ENCODE peak calls at places on chromosomes 3 and 15, in six cellular contexts. Q, R, W, U, T and B are unnamed samples.

GRCh38 chr3:129045675-129046036 is 14.9 kb upstream of the GP9 start:
- DNase-seq in U (no peak), W (peak), T (no peak), R (no peak), Q (no peak), B (peak)

GRCh38 chr3:127684871-127685707 is 12.3 kb downstream of the ABTB1 start:
- DNase-seq in Q (no peak), U (no peak), R (no peak), T (no peak), W (no peak), B (no peak)

GRCh38 chr15:62063851-62064635 is 2.7 kb upstream of the C2CD4A start:
- DNase-seq in T (no peak), W (no peak), Q (no peak), U (no peak), R (peak), B (no peak)

GRCh38 chr15:35519536-35520149 is 26.3 kb downstream of the DPH6 start:
- DNase-seq in W (no peak), Q (peak), R (peak), U (peak), T (no peak), B (no peak)

GRCh38 chr3:192169332-192169915 is 557.9 kb downstream of the FGF12 start:
- DNase-seq in U (no peak), T (no peak), W (no peak), Q (no peak), R (no peak), B (no peak)

GRCh38 chr3:194312743-194313281 is 38.3 kb downstream of the CPN2 start:
- DNase-seq in U (no peak), W (no peak), R (peak), Q (no peak), T (peak), B (peak)

GRCh38 chr3:119586707-119587317 is 7.5 kb downstream of the ADPRH start:
- DNase-seq in U (no peak), R (peak), Q (no peak), T (no peak), W (no peak), B (no peak)

GRCh38 chr3:41688595-41689380 is 273.1 kb downstream of the ULK4 start:
- DNase-seq in Q (no peak), T (no peak), R (peak), U (no peak), W (no peak), B (no peak)

GRCh38 chr3:9384141-9384828 is 13.1 kb upstream of the SETD5 start:
- DNase-seq in Q (peak), W (no peak), R (peak), U (no peak), T (no peak), B (no peak)

GRCh38 chr3:105957722-105958121 is 88.9 kb upstream of the CBLB start:
- DNase-seq in R (peak), T (no peak), U (no peak), W (no peak), Q (no peak), B (no peak)

GRCh38 chr3:79052054-79052681 is 715.6 kb downstream of the ROBO1 start:
- DNase-seq in Q (peak), W (no peak), T (no peak), R (no peak), U (no peak), B (no peak)

GRCh38 chr3:183378545-183378944 is 49.9 kb downstream of the MCF2L2 start:
- DNase-seq in Q (no peak), W (no peak), U (no peak), T (no peak), R (no peak), B (no peak)

GRCh38 chr3:149174901-149175300 is 45.5 kb downstream of the HPS3 start:
- DNase-seq in T (no peak), W (no peak), R (peak), U (peak), Q (peak), B (no peak)

GRCh38 chr15:39466428-39466827 is 114.5 kb upstream of the THBS1 start:
- DNase-seq in Q (no peak), W (no peak), T (no peak), R (peak), U (no peak), B (peak)

GRCh38 chr15:58361291-58361759 is 70.5 kb upstream of the LIPC start:
- DNase-seq in T (no peak), U (no peak), W (no peak), R (peak), Q (peak), B (no peak)

GRCh38 chr3:137762674-137763593 is 1.2 kb upstream of the SOX14 start:
- DNase-seq in T (no peak), U (no peak), Q (no peak), R (no peak), W (no peak), B (no peak)

GRCh38 chr3:127741246-127741645 is 68.5 kb downstream of the ABTB1 start:
- DNase-seq in W (no peak), Q (no peak), U (no peak), T (no peak), R (no peak), B (no peak)

GRCh38 chr3:62835594-62836236 is 39.5 kb downstream of the CADPS start:
- DNase-seq in Q (no peak), U (no peak), T (no peak), W (no peak), R (no peak), B (no peak)

GRCh38 chr3:119637679-119638525 is 22.5 kb downstream of the POPDC2 start:
- DNase-seq in U (peak), W (no peak), T (peak), R (peak), Q (peak), B (no peak)

GRCh38 chr3:36733162-36733696 is 31.1 kb downstream of the DCLK3 start:
- DNase-seq in W (no peak), Q (no peak), U (no peak), R (no peak), T (no peak), B (no peak)

GRCh38 chr3:51997935-51998596 is 2.4 kb upstream of the RPL29 start:
- DNase-seq in T (no peak), U (no peak), W (no peak), R (no peak), Q (no peak), B (no peak)

GRCh38 chr3:49636883-49637609 is 37.1 kb upstream of the APEH start:
- DNase-seq in R (no peak), Q (no peak), T (no peak), W (no peak), U (no peak), B (no peak)

GRCh38 chr3:39383913-39384664 is 919 bp downstream of the SLC25A38 start:
- DNase-seq in R (peak), T (no peak), Q (peak), U (peak), W (peak), B (peak)

GRCh38 chr3:43902415-43902814 is 211.7 kb downstream of the ABHD5 start:
- DNase-seq in Q (no peak), T (no peak), R (peak), W (no peak), U (no peak), B (no peak)

GRCh38 chr3:141486735-141487418 is at the start of gene RASA2:
- DNase-seq in R (peak), W (peak), U (peak), T (peak), Q (peak), B (peak)

GRCh38 chr15:40793216-40793989 is 13.5 kb upstream of the ZFYVE19 start:
- DNase-seq in R (peak), U (peak), W (no peak), T (no peak), Q (no peak), B (no peak)

GRCh38 chr3:72601049-72601448 is 247.2 kb downstream of the SHQ1 start:
- DNase-seq in W (no peak), Q (no peak), R (no peak), U (no peak), T (no peak), B (no peak)

GRCh38 chr3:36969085-36969484 is 23.8 kb downstream of the EPM2AIP1 start:
- DNase-seq in R (no peak), T (no peak), W (no peak), U (no peak), Q (no peak), B (no peak)

GRCh38 chr3:193711523-193711963 is 118.5 kb downstream of the OPA1 start:
- DNase-seq in W (no peak), Q (no peak), R (no peak), T (no peak), U (no peak), B (no peak)

GRCh38 chr15:34647569-34648334 is 64.3 kb upstream of the GOLGA8B start:
- DNase-seq in U (peak), W (no peak), T (no peak), Q (peak), R (no peak), B (no peak)

GRCh38 chr3:124620600-124621063 is 109.6 kb upstream of the UMPS start:
- DNase-seq in U (peak), W (peak), Q (peak), R (peak), T (peak), B (peak)

GRCh38 chr3:112407214-112407887 is 74.4 kb downstream of the CD200 start:
- DNase-seq in T (no peak), R (no peak), W (no peak), Q (no peak), U (peak), B (no peak)

GRCh38 chr3:131361464-131362421 is 19.8 kb upstream of the NUDT16 start:
- DNase-seq in W (no peak), U (no peak), R (peak), Q (no peak), T (no peak), B (peak)

GRCh38 chr15:87939838-87940457 is 316.6 kb downstream of the NTRK3 start:
- DNase-seq in R (no peak), T (peak), U (no peak), Q (no peak), W (no peak), B (no peak)

GRCh38 chr15:85920926-85921325 is 126.2 kb upstream of the KLHL25 start:
- DNase-seq in Q (no peak), U (no peak), T (no peak), W (no peak), R (no peak), B (no peak)